ENCODE peak calls at places on chromosomes 11 and 22, in eight cellular contexts. U is caudate nucleus; J is substantia nigra; E is brain microvascular endothelial cell; R is KG1; S is GM12865; B is Peyer's patch; L is stimulated activated CD8-positive, alpha-beta memory T cell treated with anti-CD3 and anti-CD28 coated beads, Interleukin-7, amount 100 ng/mL, for 1 hour. F is an unnamed sample.

GRCh38 chr11:15769203-15769602 is 587.1 kb downstream of the SOX6 start:
- DNase-seq in U (no peak), J (no peak), E (no peak), R (no peak), S (no peak), B (no peak), L (no peak), F (no peak)

GRCh38 chr11:63858628-63859550 is 20.0 kb downstream of the MARK2 start:
- DNase-seq in U (no peak), J (no peak), E (peak; percentile 79), R (no peak), S (no peak), B (no peak), L (no peak), F (no peak)

GRCh38 chr11:63012450-63013238 is 3.0 kb downstream of the SLC22A8 start:
- DNase-seq in U (no peak), J (no peak), E (no peak), R (no peak), S (no peak), B (no peak), L (no peak), F (no peak)

GRCh38 chr11:128894685-128895084 is 3.5 kb downstream of the KCNJ5 start:
- DNase-seq in U (no peak), J (no peak), E (no peak), R (no peak), S (no peak), B (peak; percentile 61), L (no peak), F (no peak)

GRCh38 chr22:48749555-48750227 is 1078.0 kb downstream of the BRD1 start:
- DNase-seq in U (no peak), J (no peak), E (no peak), R (no peak), S (no peak), B (no peak), L (no peak), F (no peak)

GRCh38 chr11:78347956-78348355 is 69.7 kb downstream of the GAB2 start:
- DNase-seq in U (no peak), J (no peak), E (no peak), R (no peak), S (no peak), B (no peak), L (no peak), F (no peak)

GRCh38 chr22:48052621-48052890 is 1290.1 kb downstream of the TBC1D22A start:
- DNase-seq in U (no peak), J (no peak), E (no peak), R (no peak), S (no peak), B (no peak), L (no peak), F (no peak)

GRCh38 chr11:97111559-97111958 is 721.7 kb downstream of the JRKL start:
- DNase-seq in U (no peak), J (no peak), E (no peak), R (no peak), S (no peak), B (peak; percentile 12), L (no peak), F (no peak)

GRCh38 chr22:32752868-32753520 is 48.5 kb upstream of the TIMP3 start:
- DNase-seq in U (no peak), J (no peak), E (peak; percentile 83), R (no peak), S (no peak), B (no peak), L (no peak), F (no peak)

GRCh38 chr11:69299572-69299971 is 5.6 kb downstream of the MYEOV start:
- DNase-seq in U (no peak), J (no peak), E (no peak), R (no peak), S (no peak), B (no peak), L (no peak), F (no peak)

GRCh38 chr22:43698403-43698802 is 113.7 kb downstream of the EFCAB6 start:
- DNase-seq in U (no peak), J (no peak), E (no peak), R (no peak), S (no peak), B (no peak), L (no peak), F (no peak)

GRCh38 chr22:29710922-29711593 is 8.7 kb upstream of the CABP7 start:
- DNase-seq in U (no peak), J (peak; percentile 55), E (no peak), R (no peak), S (no peak), B (peak; percentile 62), L (no peak), F (no peak)

GRCh38 chr22:20645954-20646353 is 128.0 kb upstream of the SERPIND1 start:
- DNase-seq in U (no peak), J (no peak), E (no peak), R (no peak), S (no peak), B (no peak), L (no peak), F (no peak)

GRCh38 chr11:76654310-76654851 is 16.2 kb downstream of the LRRC32 start:
- DNase-seq in U (no peak), J (no peak), E (peak; percentile 75), R (no peak), S (no peak), B (peak; percentile 51), L (no peak), F (no peak)

GRCh38 chr11:65165847-65166317 is 4.2 kb upstream of the SPDYC start:
- DNase-seq in U (no peak), J (no peak), E (no peak), R (no peak), S (no peak), B (peak; percentile 68), L (no peak), F (no peak)

GRCh38 chr11:47234669-47235075 is 13.9 kb downstream of the ACP2 start:
- DNase-seq in U (no peak), J (no peak), E (peak; percentile 67), R (no peak), S (no peak), B (no peak), L (no peak), F (no peak)

GRCh38 chr11:118897721-118898310 is 14.1 kb downstream of the CXCR5 start:
- DNase-seq in U (no peak), J (no peak), E (no peak), R (no peak), S (no peak), B (no peak), L (no peak), F (no peak)

GRCh38 chr11:838441-839279 is 3.7 kb downstream of the POLR2L start:
- DNase-seq in U (no peak), J (no peak), E (no peak), R (no peak), S (no peak), B (no peak), L (no peak), F (no peak)

GRCh38 chr22:25373961-25374360 is 154.5 kb downstream of the CRYBB2 start:
- DNase-seq in U (no peak), J (no peak), E (no peak), R (no peak), S (no peak), B (no peak), L (no peak), F (no peak)

GRCh38 chr11:4393209-4394196 is at the start of gene TRIM21:
- DNase-seq in U (peak; percentile 49), J (peak; percentile 65), E (peak; percentile 83), R (peak; percentile 58), S (peak; percentile 89), B (peak; percentile 87), L (peak; percentile 73), F (peak; percentile 8)

GRCh38 chr11:77752518-77752917 is 68.0 kb downstream of the RSF1 start:
- DNase-seq in U (no peak), J (no peak), E (peak; percentile 24), R (no peak), S (no peak), B (no peak), L (no peak), F (no peak)

GRCh38 chr11:19703211-19703610 is 9.4 kb upstream of the NAV2 start:
- DNase-seq in U (no peak), J (no peak), E (no peak), R (no peak), S (no peak), B (no peak), L (no peak), F (no peak)

GRCh38 chr11:103988595-103988969 is 47.9 kb upstream of the DDI1 start:
- DNase-seq in U (no peak), J (no peak), E (peak; percentile 60), R (no peak), S (no peak), B (no peak), L (no peak), F (no peak)

GRCh38 chr11:63909621-63910506 is 7.1 kb downstream of the RCOR2 start:
- DNase-seq in U (no peak), J (no peak), E (no peak), R (no peak), S (no peak), B (no peak), L (no peak), F (no peak)

GRCh38 chr22:42363851-42364250 is 68.4 kb downstream of the NFAM1 start:
- DNase-seq in U (no peak), J (no peak), E (no peak), R (no peak), S (no peak), B (no peak), L (no peak), F (no peak)

GRCh38 chr22:50260801-50261614 is 475 bp downstream of the MAPK12 start:
- DNase-seq in U (peak; percentile 62), J (no peak), E (peak; percentile 43), R (peak; percentile 45), S (peak; percentile 75), B (no peak), L (no peak), F (no peak)

GRCh38 chr22:39994566-39995345 is at the start of gene FAM83F:
- DNase-seq in U (no peak), J (no peak), E (no peak), R (no peak), S (no peak), B (peak; percentile 88), L (no peak), F (no peak)

GRCh38 chr11:111601979-111602864 is at the start of gene SIK2:
- DNase-seq in U (peak; percentile 94), J (peak; percentile 98), E (peak; percentile 87), R (peak; percentile 95), S (peak; percentile 97), B (peak; percentile 96), L (peak; percentile 71), F (peak; percentile 50)

F was measured in esophagus squamous epithelium.